ENCODE peak calls at places on chromosomes 11 and 22, in nine cellular contexts. C, A, Y, T, G, I, Z, B and L are unnamed samples.

GRCh38 chr11:32775908-32776307 is 18.6 kb downstream of the CCDC73 start:
- DNase-seq in C (no peak), A (no peak), Y (no peak), T (no peak), G (no peak), I (no peak), Z (no peak), B (no peak), L (no peak)

GRCh38 chr22:21971858-21972275 is 10.7 kb downstream of the TOP3B start:
- DNase-seq in C (no peak), A (no peak), Y (no peak), T (no peak), G (no peak), I (no peak), Z (no peak), B (no peak), L (no peak)

GRCh38 chr22:45166935-45167334 is 3.2 kb downstream of the NUP50 start:
- DNase-seq in C (no peak), A (no peak), Y (no peak), T (no peak), G (no peak), I (no peak), Z (no peak), B (no peak), L (no peak)

GRCh38 chr11:69891421-69892236 is 72.4 kb upstream of the FGF3 start:
- DNase-seq in C (no peak), A (peak; percentile 66), Y (no peak), T (peak; percentile 90), G (no peak), I (no peak), Z (no peak), B (no peak), L (peak; percentile 36)

GRCh38 chr11:19938866-19939265 is 221.4 kb downstream of the DBX1 start:
- DNase-seq in C (no peak), A (no peak), Y (no peak), T (no peak), G (no peak), I (no peak), Z (no peak), B (no peak), L (no peak)

GRCh38 chr11:17328856-17329490 is 22.6 kb upstream of the NCR3LG1 start:
- DNase-seq in C (no peak), A (no peak), Y (no peak), T (no peak), G (no peak), I (peak; percentile 32), Z (no peak), B (no peak), L (no peak)

GRCh38 chr11:23457641-23458040 is 597.4 kb upstream of the CCDC179 start:
- DNase-seq in C (no peak), A (no peak), Y (no peak), T (no peak), G (no peak), I (no peak), Z (no peak), B (no peak), L (no peak)

GRCh38 chr22:24550902-24551229 is 4.1 kb downstream of the GUCD1 start:
- DNase-seq in C (no peak), A (no peak), Y (no peak), T (no peak), G (no peak), I (no peak), Z (no peak), B (no peak), L (no peak)

GRCh38 chr11:28448186-28448585 is 340.0 kb downstream of the METTL15 start:
- DNase-seq in C (no peak), A (no peak), Y (no peak), T (no peak), G (no peak), I (no peak), Z (no peak), B (peak; percentile 38), L (no peak)

GRCh38 chr11:69393178-69393832 is 88.2 kb upstream of the LINC01488 start:
- DNase-seq in C (no peak), A (no peak), Y (no peak), T (no peak), G (no peak), I (no peak), Z (no peak), B (no peak), L (no peak)

GRCh38 chr22:43501951-43502874 is 90.4 kb downstream of the MPPED1 start:
- DNase-seq in C (no peak), A (no peak), Y (no peak), T (no peak), G (no peak), I (no peak), Z (peak; percentile 18), B (no peak), L (no peak)

GRCh38 chr11:12731841-12732336 is 57.7 kb downstream of the TEAD1 start:
- DNase-seq in C (no peak), A (no peak), Y (no peak), T (no peak), G (no peak), I (no peak), Z (no peak), B (peak; percentile 80), L (no peak)

GRCh38 chr22:48250937-48251530 is 1488.6 kb downstream of the TBC1D22A start:
- DNase-seq in C (no peak), A (no peak), Y (no peak), T (no peak), G (no peak), I (no peak), Z (no peak), B (no peak), L (no peak)